ENCODE peak calls at places on chromosomes 3 and 15, in ten cellular contexts. One of them, this sample, is unnamed.

GRCh38 chr3:128454310-128454618 is 12.4 kb downstream of the DNAJB8 start:
- DNase-seq in activated CD4-positive, alpha-beta T cell treated with anti-CD3 and anti-CD28 coated beads, Interleukin-2, amount 50 U/mL, for 4 hours: no peak
- DNase-seq in amniotic stem cell: no peak
- DNase-seq in NCI-H1048: no peak
- DNase-seq in T-helper 17 cell: no peak
- DNase-seq in A549: no peak
- DNase-seq in effector memory CD4-positive, alpha-beta T cell: no peak
- DNase-seq in putamen: no peak
- DNase-seq in activated CD4-positive, CD25-positive, alpha-beta regulatory T cell: no peak
- DNase-seq in NCI-H1105: no peak
- DNase-seq in this sample: no peak

GRCh38 chr3:185070491-185071335 is 82.1 kb downstream of the C3orf70 start:
- DNase-seq in T-helper 17 cell: no peak
- DNase-seq in effector memory CD4-positive, alpha-beta T cell: no peak
- DNase-seq in activated CD4-positive, CD25-positive, alpha-beta regulatory T cell: no peak
- DNase-seq in putamen: no peak
- DNase-seq in NCI-H1105: no peak
- DNase-seq in NCI-H1048: no peak
- DNase-seq in amniotic stem cell: no peak
- DNase-seq in activated CD4-positive, alpha-beta T cell treated with anti-CD3 and anti-CD28 coated beads, Interleukin-2, amount 50 U/mL, for 4 hours: no peak
- DNase-seq in A549: peak
- DNase-seq in this sample: no peak

GRCh38 chr3:67176396-67176795 is 178.3 kb downstream of the KBTBD8 start:
- DNase-seq in A549: no peak
- DNase-seq in T-helper 17 cell: no peak
- DNase-seq in activated CD4-positive, alpha-beta T cell treated with anti-CD3 and anti-CD28 coated beads, Interleukin-2, amount 50 U/mL, for 4 hours: no peak
- DNase-seq in activated CD4-positive, CD25-positive, alpha-beta regulatory T cell: no peak
- DNase-seq in NCI-H1105: no peak
- DNase-seq in amniotic stem cell: no peak
- DNase-seq in putamen: no peak
- DNase-seq in effector memory CD4-positive, alpha-beta T cell: no peak
- DNase-seq in NCI-H1048: no peak
- DNase-seq in this sample: no peak

GRCh38 chr15:56719774-56720555 is 13.3 kb downstream of the ZNF280D start:
- DNase-seq in effector memory CD4-positive, alpha-beta T cell: no peak
- DNase-seq in activated CD4-positive, CD25-positive, alpha-beta regulatory T cell: no peak
- DNase-seq in NCI-H1048: no peak
- DNase-seq in T-helper 17 cell: no peak
- DNase-seq in NCI-H1105: no peak
- DNase-seq in putamen: no peak
- DNase-seq in A549: no peak
- DNase-seq in activated CD4-positive, alpha-beta T cell treated with anti-CD3 and anti-CD28 coated beads, Interleukin-2, amount 50 U/mL, for 4 hours: no peak
- DNase-seq in amniotic stem cell: no peak
- DNase-seq in this sample: no peak

GRCh38 chr15:67433495-67434099 is 87.3 kb upstream of the C15orf61 start:
- DNase-seq in NCI-H1105: no peak
- DNase-seq in effector memory CD4-positive, alpha-beta T cell: no peak
- DNase-seq in putamen: no peak
- DNase-seq in activated CD4-positive, CD25-positive, alpha-beta regulatory T cell: no peak
- DNase-seq in amniotic stem cell: no peak
- DNase-seq in A549: peak
- DNase-seq in NCI-H1048: no peak
- DNase-seq in T-helper 17 cell: no peak
- DNase-seq in activated CD4-positive, alpha-beta T cell treated with anti-CD3 and anti-CD28 coated beads, Interleukin-2, amount 50 U/mL, for 4 hours: no peak
- DNase-seq in this sample: no peak

GRCh38 chr3:189849262-189849661 is 218.1 kb downstream of the TP63 start:
- DNase-seq in NCI-H1105: no peak
- DNase-seq in NCI-H1048: no peak
- DNase-seq in putamen: no peak
- DNase-seq in amniotic stem cell: no peak
- DNase-seq in activated CD4-positive, CD25-positive, alpha-beta regulatory T cell: no peak
- DNase-seq in T-helper 17 cell: no peak
- DNase-seq in A549: no peak
- DNase-seq in effector memory CD4-positive, alpha-beta T cell: no peak
- DNase-seq in activated CD4-positive, alpha-beta T cell treated with anti-CD3 and anti-CD28 coated beads, Interleukin-2, amount 50 U/mL, for 4 hours: no peak
- DNase-seq in this sample: no peak

GRCh38 chr3:67018105-67018788 is 20.1 kb downstream of the KBTBD8 start:
- DNase-seq in NCI-H1105: no peak
- DNase-seq in amniotic stem cell: no peak
- DNase-seq in A549: peak
- DNase-seq in activated CD4-positive, CD25-positive, alpha-beta regulatory T cell: no peak
- DNase-seq in T-helper 17 cell: no peak
- DNase-seq in putamen: no peak
- DNase-seq in activated CD4-positive, alpha-beta T cell treated with anti-CD3 and anti-CD28 coated beads, Interleukin-2, amount 50 U/mL, for 4 hours: no peak
- DNase-seq in effector memory CD4-positive, alpha-beta T cell: no peak
- DNase-seq in NCI-H1048: no peak
- DNase-seq in this sample: no peak

GRCh38 chr3:57890874-57891273 is 117.3 kb upstream of the FLNB start:
- DNase-seq in NCI-H1105: no peak
- DNase-seq in putamen: no peak
- DNase-seq in effector memory CD4-positive, alpha-beta T cell: no peak
- DNase-seq in activated CD4-positive, CD25-positive, alpha-beta regulatory T cell: no peak
- DNase-seq in A549: no peak
- DNase-seq in T-helper 17 cell: no peak
- DNase-seq in amniotic stem cell: no peak
- DNase-seq in NCI-H1048: no peak
- DNase-seq in activated CD4-positive, alpha-beta T cell treated with anti-CD3 and anti-CD28 coated beads, Interleukin-2, amount 50 U/mL, for 4 hours: no peak
- DNase-seq in this sample: no peak

GRCh38 chr15:60583946-60584345 is 105.0 kb upstream of the ICE2 start:
- DNase-seq in NCI-H1105: no peak
- DNase-seq in activated CD4-positive, CD25-positive, alpha-beta regulatory T cell: no peak
- DNase-seq in amniotic stem cell: no peak
- DNase-seq in T-helper 17 cell: no peak
- DNase-seq in NCI-H1048: no peak
- DNase-seq in A549: peak
- DNase-seq in putamen: no peak
- DNase-seq in activated CD4-positive, alpha-beta T cell treated with anti-CD3 and anti-CD28 coated beads, Interleukin-2, amount 50 U/mL, for 4 hours: no peak
- DNase-seq in effector memory CD4-positive, alpha-beta T cell: no peak
- DNase-seq in this sample: no peak

GRCh38 chr3:15576475-15576874 is 24.9 kb downstream of the HACL1 start:
- DNase-seq in A549: no peak
- DNase-seq in amniotic stem cell: no peak
- DNase-seq in activated CD4-positive, CD25-positive, alpha-beta regulatory T cell: no peak
- DNase-seq in effector memory CD4-positive, alpha-beta T cell: no peak
- DNase-seq in NCI-H1105: no peak
- DNase-seq in activated CD4-positive, alpha-beta T cell treated with anti-CD3 and anti-CD28 coated beads, Interleukin-2, amount 50 U/mL, for 4 hours: no peak
- DNase-seq in NCI-H1048: no peak
- DNase-seq in T-helper 17 cell: no peak
- DNase-seq in putamen: no peak
- DNase-seq in this sample: no peak

GRCh38 chr15:90039996-90040395 is 38.9 kb downstream of the ZNF710 start:
- DNase-seq in activated CD4-positive, alpha-beta T cell treated with anti-CD3 and anti-CD28 coated beads, Interleukin-2, amount 50 U/mL, for 4 hours: no peak
- DNase-seq in effector memory CD4-positive, alpha-beta T cell: no peak
- DNase-seq in NCI-H1048: no peak
- DNase-seq in T-helper 17 cell: no peak
- DNase-seq in activated CD4-positive, CD25-positive, alpha-beta regulatory T cell: no peak
- DNase-seq in NCI-H1105: no peak
- DNase-seq in A549: no peak
- DNase-seq in amniotic stem cell: no peak
- DNase-seq in putamen: no peak
- DNase-seq in this sample: no peak

GRCh38 chr15:91572110-91572509 is 281.4 kb upstream of the SLCO3A1 start:
- DNase-seq in effector memory CD4-positive, alpha-beta T cell: no peak
- DNase-seq in amniotic stem cell: no peak
- DNase-seq in T-helper 17 cell: no peak
- DNase-seq in activated CD4-positive, CD25-positive, alpha-beta regulatory T cell: no peak
- DNase-seq in activated CD4-positive, alpha-beta T cell treated with anti-CD3 and anti-CD28 coated beads, Interleukin-2, amount 50 U/mL, for 4 hours: no peak
- DNase-seq in NCI-H1105: peak
- DNase-seq in NCI-H1048: no peak
- DNase-seq in A549: peak
- DNase-seq in putamen: no peak
- DNase-seq in this sample: no peak

GRCh38 chr3:149572796-149573414 is 84.9 kb downstream of the WWTR1 start:
- DNase-seq in NCI-H1048: no peak
- DNase-seq in activated CD4-positive, CD25-positive, alpha-beta regulatory T cell: no peak
- DNase-seq in T-helper 17 cell: no peak
- DNase-seq in effector memory CD4-positive, alpha-beta T cell: no peak
- DNase-seq in NCI-H1105: no peak
- DNase-seq in putamen: no peak
- DNase-seq in amniotic stem cell: peak
- DNase-seq in A549: no peak
- DNase-seq in activated CD4-positive, alpha-beta T cell treated with anti-CD3 and anti-CD28 coated beads, Interleukin-2, amount 50 U/mL, for 4 hours: no peak
- DNase-seq in this sample: no peak

GRCh38 chr3:188840290-188840689 is 331.5 kb upstream of the TPRG1 start:
- DNase-seq in effector memory CD4-positive, alpha-beta T cell: no peak
- DNase-seq in NCI-H1105: no peak
- DNase-seq in NCI-H1048: no peak
- DNase-seq in activated CD4-positive, CD25-positive, alpha-beta regulatory T cell: no peak
- DNase-seq in amniotic stem cell: no peak
- DNase-seq in T-helper 17 cell: no peak
- DNase-seq in activated CD4-positive, alpha-beta T cell treated with anti-CD3 and anti-CD28 coated beads, Interleukin-2, amount 50 U/mL, for 4 hours: no peak
- DNase-seq in putamen: no peak
- DNase-seq in A549: peak
- DNase-seq in this sample: no peak

GRCh38 chr3:38121451-38121831 is 15.5 kb downstream of the ACAA1 start:
- DNase-seq in NCI-H1105: no peak
- DNase-seq in amniotic stem cell: no peak
- DNase-seq in effector memory CD4-positive, alpha-beta T cell: no peak
- DNase-seq in putamen: no peak
- DNase-seq in T-helper 17 cell: no peak
- DNase-seq in activated CD4-positive, CD25-positive, alpha-beta regulatory T cell: no peak
- DNase-seq in A549: no peak
- DNase-seq in activated CD4-positive, alpha-beta T cell treated with anti-CD3 and anti-CD28 coated beads, Interleukin-2, amount 50 U/mL, for 4 hours: no peak
- DNase-seq in NCI-H1048: no peak
- DNase-seq in this sample: no peak

GRCh38 chr3:94716326-94717018 is 653.6 kb downstream of the NSUN3 start:
- DNase-seq in effector memory CD4-positive, alpha-beta T cell: no peak
- DNase-seq in putamen: no peak
- DNase-seq in activated CD4-positive, CD25-positive, alpha-beta regulatory T cell: no peak
- DNase-seq in NCI-H1048: no peak
- DNase-seq in activated CD4-positive, alpha-beta T cell treated with anti-CD3 and anti-CD28 coated beads, Interleukin-2, amount 50 U/mL, for 4 hours: no peak
- DNase-seq in amniotic stem cell: no peak
- DNase-seq in A549: peak
- DNase-seq in T-helper 17 cell: no peak
- DNase-seq in NCI-H1105: no peak
- DNase-seq in this sample: no peak

GRCh38 chr15:28975766-28976179 is 90.0 kb downstream of the APBA2 start:
- DNase-seq in activated CD4-positive, alpha-beta T cell treated with anti-CD3 and anti-CD28 coated beads, Interleukin-2, amount 50 U/mL, for 4 hours: peak
- DNase-seq in NCI-H1048: no peak
- DNase-seq in A549: peak
- DNase-seq in activated CD4-positive, CD25-positive, alpha-beta regulatory T cell: no peak
- DNase-seq in putamen: no peak
- DNase-seq in NCI-H1105: peak
- DNase-seq in T-helper 17 cell: peak
- DNase-seq in amniotic stem cell: peak
- DNase-seq in effector memory CD4-positive, alpha-beta T cell: peak
- DNase-seq in this sample: peak

GRCh38 chr15:57485869-57486268 is 105.8 kb upstream of the MYZAP start:
- DNase-seq in activated CD4-positive, CD25-positive, alpha-beta regulatory T cell: no peak
- DNase-seq in amniotic stem cell: peak
- DNase-seq in activated CD4-positive, alpha-beta T cell treated with anti-CD3 and anti-CD28 coated beads, Interleukin-2, amount 50 U/mL, for 4 hours: no peak
- DNase-seq in putamen: no peak
- DNase-seq in NCI-H1105: no peak
- DNase-seq in A549: peak
- DNase-seq in effector memory CD4-positive, alpha-beta T cell: no peak
- DNase-seq in T-helper 17 cell: no peak
- DNase-seq in NCI-H1048: no peak
- DNase-seq in this sample: no peak

GRCh38 chr15:90072978-90073640 is 29.2 kb downstream of the IDH2 start:
- DNase-seq in T-helper 17 cell: no peak
- DNase-seq in NCI-H1105: no peak
- DNase-seq in A549: no peak
- DNase-seq in activated CD4-positive, CD25-positive, alpha-beta regulatory T cell: no peak
- DNase-seq in putamen: no peak
- DNase-seq in NCI-H1048: no peak
- DNase-seq in effector memory CD4-positive, alpha-beta T cell: no peak
- DNase-seq in activated CD4-positive, alpha-beta T cell treated with anti-CD3 and anti-CD28 coated beads, Interleukin-2, amount 50 U/mL, for 4 hours: no peak
- DNase-seq in amniotic stem cell: no peak
- DNase-seq in this sample: no peak

GRCh38 chr3:45413172-45413765 is 24.9 kb downstream of the LARS2 start:
- DNase-seq in activated CD4-positive, CD25-positive, alpha-beta regulatory T cell: no peak
- DNase-seq in effector memory CD4-positive, alpha-beta T cell: no peak
- DNase-seq in putamen: no peak
- DNase-seq in A549: no peak
- DNase-seq in amniotic stem cell: no peak
- DNase-seq in NCI-H1048: no peak
- DNase-seq in T-helper 17 cell: no peak
- DNase-seq in activated CD4-positive, alpha-beta T cell treated with anti-CD3 and anti-CD28 coated beads, Interleukin-2, amount 50 U/mL, for 4 hours: no peak
- DNase-seq in NCI-H1105: no peak
- DNase-seq in this sample: no peak

GRCh38 chr15:67074886-67075229 is 9.5 kb downstream of the SMAD3 start:
- DNase-seq in putamen: no peak
- DNase-seq in NCI-H1105: no peak
- DNase-seq in amniotic stem cell: no peak
- DNase-seq in activated CD4-positive, CD25-positive, alpha-beta regulatory T cell: no peak
- DNase-seq in effector memory CD4-positive, alpha-beta T cell: no peak
- DNase-seq in NCI-H1048: no peak
- DNase-seq in T-helper 17 cell: no peak
- DNase-seq in activated CD4-positive, alpha-beta T cell treated with anti-CD3 and anti-CD28 coated beads, Interleukin-2, amount 50 U/mL, for 4 hours: no peak
- DNase-seq in A549: no peak
- DNase-seq in this sample: no peak

GRCh38 chr15:59917504-59918157 is 86.5 kb upstream of the FOXB1 start:
- DNase-seq in putamen: peak
- DNase-seq in T-helper 17 cell: peak
- DNase-seq in effector memory CD4-positive, alpha-beta T cell: peak
- DNase-seq in activated CD4-positive, CD25-positive, alpha-beta regulatory T cell: peak
- DNase-seq in NCI-H1048: peak
- DNase-seq in A549: peak
- DNase-seq in amniotic stem cell: peak
- DNase-seq in NCI-H1105: peak
- DNase-seq in activated CD4-positive, alpha-beta T cell treated with anti-CD3 and anti-CD28 coated beads, Interleukin-2, amount 50 U/mL, for 4 hours: peak
- DNase-seq in this sample: peak